ENCODE peak calls at places on chromosome 19, in eight cellular contexts. Z is amygdala; W is SK-MEL-5; O is endodermal cell; G is activated T-cell treated with anti-CD3 and anti-CD28 coated beads, Interleukin-2, amount 50 U/mL, for 48 hours; U is fibroblast of the aortic adventitia; S is psoas muscle; F is ELF-1. E is an unnamed sample.

GRCh38 chr19:3336680-3337523 is 29.5 kb upstream of the NFIC start:
- DNase-seq in Z (peak; percentile 53), W (no peak), O (no peak), G (no peak), U (peak; percentile 80), S (peak; percentile 85), F (no peak), E (no peak)

GRCh38 chr19:33438016-33438671 is 64.6 kb downstream of the CEBPG start:
- DNase-seq in Z (peak; percentile 17), W (peak; percentile 51), O (no peak), G (no peak), U (peak; percentile 17), S (no peak), F (no peak), E (peak; percentile 1)

GRCh38 chr19:33293255-33294057 is 8.9 kb downstream of the CEBPA start:
- DNase-seq in Z (no peak), W (no peak), O (no peak), G (no peak), U (peak; percentile 76), S (peak; percentile 46), F (no peak), E (peak; percentile 75)

GRCh38 chr19:30635026-30635985 is 263.1 kb downstream of the ZNF536 start:
- DNase-seq in Z (no peak), W (no peak), O (no peak), G (no peak), U (no peak), S (no peak), F (no peak), E (no peak)

GRCh38 chr19:4896372-4896771 is 6.3 kb downstream of the ARRDC5 start:
- DNase-seq in Z (no peak), W (no peak), O (no peak), G (no peak), U (peak; percentile 39), S (peak; percentile 60), F (no peak), E (peak; percentile 66)

GRCh38 chr19:2549701-2550191 is 73.8 kb downstream of the GADD45B start:
- DNase-seq in Z (peak; percentile 88), W (peak; percentile 79), O (no peak), G (no peak), U (peak; percentile 95), S (peak; percentile 82), F (no peak), E (peak; percentile 76)

GRCh38 chr19:39419003-39419402 is 6.5 kb downstream of the PLEKHG2 start:
- DNase-seq in Z (no peak), W (no peak), O (no peak), G (no peak), U (no peak), S (no peak), F (no peak), E (no peak)

GRCh38 chr19:3346677-3347353 is 19.6 kb upstream of the NFIC start:
- DNase-seq in Z (peak; percentile 81), W (no peak), O (peak; percentile 35), G (no peak), U (peak; percentile 86), S (peak; percentile 81), F (no peak), E (no peak)

GRCh38 chr19:55276720-55277430 is 3.0 kb downstream of the HSPBP1 start:
- DNase-seq in Z (no peak), W (no peak), O (no peak), G (no peak), U (no peak), S (no peak), F (no peak), E (no peak)

GRCh38 chr19:14972676-14973075 is 7.0 kb downstream of the SLC1A6 start:
- DNase-seq in Z (no peak), W (peak; percentile 42), O (no peak), G (no peak), U (no peak), S (no peak), F (no peak), E (no peak)

GRCh38 chr19:16951529-16951928 is 62.7 kb downstream of the F2RL3 start:
- DNase-seq in Z (no peak), W (no peak), O (no peak), G (no peak), U (no peak), S (no peak), F (no peak), E (peak; percentile 50)

GRCh38 chr19:50669319-50670101 is 20.3 kb downstream of the C19orf81 start:
- DNase-seq in Z (peak; percentile 22), W (peak; percentile 54), O (peak; percentile 71), G (peak; percentile 69), U (peak; percentile 44), S (no peak), F (no peak), E (peak; percentile 64)

GRCh38 chr19:2302319-2303208 is 5.4 kb downstream of the LINGO3 start:
- DNase-seq in Z (no peak), W (no peak), O (peak; percentile 74), G (no peak), U (peak; percentile 27), S (peak; percentile 55), F (peak; percentile 55), E (no peak)

GRCh38 chr19:42199440-42200115 is 17.9 kb downstream of the DEDD2 start:
- DNase-seq in Z (no peak), W (no peak), O (peak; percentile 86), G (peak; percentile 70), U (no peak), S (peak; percentile 43), F (peak; percentile 41), E (no peak)